ENCODE peak calls at places on chromosomes 7 and 10, in ten cellular contexts. S, D, P, B, M, A, O, Q, Z and L are unnamed samples.

GRCh38 chr10:113187066-113187777 is 237.2 kb downstream of the TCF7L2 start:
- DNase-seq in S (no peak), D (no peak), P (peak), B (peak), M (no peak), A (no peak), O (no peak), Q (no peak), Z (no peak), L (no peak)

GRCh38 chr10:52952391-52953079 is 180.0 kb upstream of the MBL2 start:
- DNase-seq in S (no peak), D (no peak), P (no peak), B (no peak), M (no peak), A (no peak), O (no peak), Q (no peak), Z (no peak), L (no peak)

GRCh38 chr10:72736176-72736795 is 44.3 kb downstream of the MCU start:
- DNase-seq in S (no peak), D (no peak), P (peak), B (peak), M (no peak), A (no peak), O (no peak), Q (no peak), Z (no peak), L (no peak)

GRCh38 chr7:105718511-105718925 is 137.2 kb upstream of the EFCAB10 start:
- DNase-seq in S (no peak), D (no peak), P (no peak), B (no peak), M (no peak), A (no peak), O (no peak), Q (no peak), Z (no peak), L (no peak)

GRCh38 chr10:18527692-18528091 is 123.7 kb downstream of the NSUN6 start:
- DNase-seq in S (no peak), D (no peak), P (no peak), B (no peak), M (no peak), A (no peak), O (no peak), Q (no peak), Z (no peak), L (no peak)

GRCh38 chr7:2209146-2209960 is 23.4 kb downstream of the MAD1L1 start:
- DNase-seq in S (peak), D (peak), P (peak), B (peak), M (no peak), A (peak), O (peak), Q (peak), Z (peak), L (peak)

GRCh38 chr7:98872328-98872924 is 2.6 kb upstream of the TMEM130 start:
- DNase-seq in S (no peak), D (no peak), P (peak), B (no peak), M (no peak), A (no peak), O (no peak), Q (no peak), Z (no peak), L (no peak)

GRCh38 chr7:157719705-157720655 is 383.2 kb downstream of the DNAJB6 start:
- DNase-seq in S (no peak), D (no peak), P (no peak), B (no peak), M (no peak), A (no peak), O (no peak), Q (no peak), Z (no peak), L (no peak)

GRCh38 chr7:33627741-33628140 is 277.6 kb upstream of the BMPER start:
- DNase-seq in S (no peak), D (no peak), P (no peak), B (no peak), M (no peak), A (no peak), O (no peak), Q (no peak), Z (no peak), L (no peak)

GRCh38 chr7:12884033-12884432 is 196.6 kb downstream of the ARL4A start:
- DNase-seq in S (no peak), D (no peak), P (peak), B (no peak), M (no peak), A (no peak), O (no peak), Q (no peak), Z (no peak), L (no peak)

GRCh38 chr10:60964257-60965235 is 20.6 kb upstream of the RHOBTB1 start:
- DNase-seq in S (no peak), D (peak), P (peak), B (peak), M (peak), A (peak), O (peak), Q (peak), Z (peak), L (peak)

GRCh38 chr7:12647364-12648219 is 39.8 kb upstream of the ARL4A start:
- DNase-seq in S (no peak), D (peak), P (peak), B (peak), M (no peak), A (no peak), O (no peak), Q (no peak), Z (no peak), L (no peak)

GRCh38 chr7:46710927-46711326 is 789.9 kb upstream of the IGFBP3 start:
- DNase-seq in S (no peak), D (no peak), P (no peak), B (peak), M (no peak), A (no peak), O (no peak), Q (no peak), Z (no peak), L (no peak)

GRCh38 chr7:93117852-93118530 is at the start of gene SAMD9:
- DNase-seq in S (peak), D (peak), P (peak), B (peak), M (peak), A (no peak), O (peak), Q (peak), Z (peak), L (peak)

GRCh38 chr7:136062625-136063336 is 85.6 kb upstream of the MTPN start:
- DNase-seq in S (no peak), D (no peak), P (no peak), B (no peak), M (no peak), A (no peak), O (peak), Q (no peak), Z (no peak), L (no peak)

GRCh38 chr10:14530465-14530864 is 199.7 kb upstream of the FRMD4A start:
- DNase-seq in S (no peak), D (no peak), P (no peak), B (no peak), M (no peak), A (no peak), O (no peak), Q (no peak), Z (no peak), L (no peak)

GRCh38 chr10:22554481-22555182 is 159.7 kb downstream of the PIP4K2A start:
- DNase-seq in S (no peak), D (no peak), P (peak), B (peak), M (no peak), A (peak), O (peak), Q (no peak), Z (no peak), L (no peak)

GRCh38 chr10:75643405-75643804 is 212.0 kb downstream of the LRMDA start:
- DNase-seq in S (no peak), D (no peak), P (no peak), B (no peak), M (no peak), A (no peak), O (no peak), Q (no peak), Z (no peak), L (no peak)

GRCh38 chr7:103658055-103659010 is 212.3 kb upstream of the SLC26A5 start:
- DNase-seq in S (no peak), D (no peak), P (no peak), B (no peak), M (no peak), A (no peak), O (no peak), Q (no peak), Z (no peak), L (no peak)

GRCh38 chr10:113320213-113320612 is 232.6 kb upstream of the HABP2 start:
- DNase-seq in S (no peak), D (no peak), P (no peak), B (no peak), M (no peak), A (no peak), O (no peak), Q (no peak), Z (no peak), L (no peak)

GRCh38 chr7:57417736-57418135 is 32.2 kb upstream of the ZNF716 start:
- DNase-seq in S (no peak), D (no peak), P (no peak), B (no peak), M (no peak), A (no peak), O (no peak), Q (no peak), Z (no peak), L (no peak)